ENCODE peak calls at places on chromosomes 11 and 22, in seven cellular contexts. K is aorta, U is left ventricle myocardium inferior, W is upper lobe of right lung, S is stomach, V is MM.1S, C is fibroblast of lung. G is an unnamed sample.

GRCh38 chr11:82003671-82004148 is 730.0 kb downstream of the FAM181B start:
- DNase-seq in K (no peak), U (no peak), W (no peak), S (no peak), V (no peak), C (peak; percentile 66), G (peak; percentile 5)

GRCh38 chr11:45850446-45850845 is 3.2 kb downstream of the CRY2 start:
- DNase-seq in K (no peak), U (no peak), W (no peak), S (no peak), V (no peak), C (no peak), G (no peak)

GRCh38 chr11:42498971-42499370 is 812.8 kb upstream of the API5 start:
- DNase-seq in K (no peak), U (no peak), W (no peak), S (no peak), V (no peak), C (no peak), G (no peak)

GRCh38 chr11:3920148-3920852 is 64.8 kb downstream of the STIM1 start:
- DNase-seq in K (peak; percentile 55), U (no peak), W (no peak), S (peak; percentile 44), V (peak; percentile 42), C (peak; percentile 91), G (no peak)

GRCh38 chr11:82986491-82986890 is 85.0 kb downstream of the DDIAS start:
- DNase-seq in K (no peak), U (no peak), W (no peak), S (no peak), V (no peak), C (no peak), G (no peak)

GRCh38 chr11:112113539-112114457 is 27.1 kb downstream of the SDHD start:
- DNase-seq in K (no peak), U (no peak), W (no peak), S (no peak), V (peak; percentile 47), C (peak; percentile 76), G (peak; percentile 21)

GRCh38 chr11:44028816-44029506 is 18.8 kb upstream of the ACCSL start:
- DNase-seq in K (no peak), U (no peak), W (no peak), S (no peak), V (no peak), C (no peak), G (no peak)

GRCh38 chr11:26470992-26471391 is 101.1 kb downstream of the MUC15 start:
- DNase-seq in K (no peak), U (no peak), W (no peak), S (no peak), V (no peak), C (no peak), G (no peak)

GRCh38 chr11:1765871-1766718 is 2.4 kb upstream of the CTSD start:
- DNase-seq in K (no peak), U (no peak), W (peak; percentile 54), S (no peak), V (no peak), C (no peak), G (no peak)

GRCh38 chr11:30172872-30173271 is 57.9 kb upstream of the FSHB start:
- DNase-seq in K (no peak), U (no peak), W (no peak), S (no peak), V (no peak), C (no peak), G (no peak)

GRCh38 chr22:45335021-45335818 is 25.5 kb downstream of the FAM118A start:
- DNase-seq in K (no peak), U (peak; percentile 85), W (no peak), S (no peak), V (no peak), C (no peak), G (no peak)

GRCh38 chr22:26576026-26576680 is 13.8 kb downstream of the TPST2 start:
- DNase-seq in K (no peak), U (no peak), W (no peak), S (no peak), V (no peak), C (no peak), G (no peak)

GRCh38 chr11:18013790-18014507 is 1.1 kb upstream of the SERGEF start:
- DNase-seq in K (no peak), U (no peak), W (no peak), S (no peak), V (no peak), C (peak; percentile 22), G (no peak)

GRCh38 chr11:92376146-92376599 is 151.6 kb downstream of the FAT3 start:
- DNase-seq in K (no peak), U (no peak), W (no peak), S (no peak), V (no peak), C (peak; percentile 75), G (peak; percentile 82)

GRCh38 chr22:17269224-17269606 is 50.0 kb upstream of the ADA2 start:
- DNase-seq in K (no peak), U (no peak), W (no peak), S (no peak), V (no peak), C (no peak), G (no peak)
- H3K36me3 ChIP-seq in K (no peaks in the 10 kb centered on the region), U (no peaks in the 10 kb centered on the region), W (no peaks in the 10 kb centered on the region), S (no peaks in the 10 kb centered on the region), V (no peaks in the 10 kb centered on the region), C (no peaks in the 10 kb centered on the region), G (no peaks in the 10 kb centered on the region)

GRCh38 chr11:120120805-120121335 is 17.0 kb downstream of the TRIM29 start:
- DNase-seq in K (no peak), U (no peak), W (no peak), S (no peak), V (no peak), C (no peak), G (no peak)
- H3K36me3 ChIP-seq in K (no peaks in the 10 kb centered on the region), U (no peaks in the 10 kb centered on the region), W (no peaks in the 10 kb centered on the region), S (no peaks in the 10 kb centered on the region), V (no peaks in the 10 kb centered on the region), C (no peaks in the 10 kb centered on the region), G (no peaks in the 10 kb centered on the region)

GRCh38 chr22:42603427-42603826 is 11.3 kb downstream of the POLDIP3 start:
- DNase-seq in K (no peak), U (no peak), W (no peak), S (no peak), V (no peak), C (no peak), G (no peak)
- H3K36me3 ChIP-seq in K (peaks cover 8% of the 10 kb centered on the region), U (peaks cover 44% of the 10 kb centered on the region), W (peaks cover 65% of the 10 kb centered on the region), S (peaks cover 75% of the 10 kb centered on the region), V (peaks cover 6% of the 10 kb centered on the region), C (peaks cover 18% of the 10 kb centered on the region), G (peaks cover 3% of the 10 kb centered on the region)

DNA sequence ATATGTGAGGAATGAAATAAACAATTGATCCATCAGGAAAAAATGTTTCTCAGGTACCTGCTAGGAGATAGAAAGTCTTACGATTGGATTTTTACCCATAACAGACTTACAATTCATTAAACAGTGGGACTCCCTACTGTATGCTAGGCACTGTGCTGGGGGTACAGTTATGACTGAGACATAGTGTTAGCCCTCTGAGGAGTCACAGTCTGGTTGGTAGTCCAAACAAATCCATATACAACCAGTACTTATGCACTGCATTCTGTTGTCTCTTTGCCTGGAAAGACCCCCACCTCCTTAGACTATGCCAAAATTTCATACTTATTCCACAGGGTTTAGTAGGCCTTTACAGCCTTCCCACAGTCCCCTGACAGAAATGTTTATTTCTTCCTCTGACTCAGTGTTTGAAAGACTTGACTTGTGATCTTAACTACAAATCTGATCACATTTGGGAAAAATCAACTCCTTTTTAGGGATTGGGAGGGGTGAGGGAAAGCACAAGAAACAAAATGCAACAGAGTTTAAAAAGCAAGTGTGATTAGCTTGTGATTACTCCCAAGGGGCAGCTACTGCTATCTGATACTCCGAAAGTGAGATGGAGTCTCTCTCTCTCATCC is 69.4 kb upstream of the HORMAD2 start:
- DNase-seq in K (no peak), U (no peak), W (no peak), S (no peak), V (no peak), C (peak; percentile 65), G (no peak)
- H3K36me3 ChIP-seq in K (peaks cover 7% of the 10 kb centered on the region), U (peaks cover 98% of the 10 kb centered on the region), W (peaks cover 92% of the 10 kb centered on the region), S (peaks cover 97% of the 10 kb centered on the region), V (no peaks in the 10 kb centered on the region), C (peaks cover 6% of the 10 kb centered on the region), G (peaks cover 2% of the 10 kb centered on the region)

DNA sequence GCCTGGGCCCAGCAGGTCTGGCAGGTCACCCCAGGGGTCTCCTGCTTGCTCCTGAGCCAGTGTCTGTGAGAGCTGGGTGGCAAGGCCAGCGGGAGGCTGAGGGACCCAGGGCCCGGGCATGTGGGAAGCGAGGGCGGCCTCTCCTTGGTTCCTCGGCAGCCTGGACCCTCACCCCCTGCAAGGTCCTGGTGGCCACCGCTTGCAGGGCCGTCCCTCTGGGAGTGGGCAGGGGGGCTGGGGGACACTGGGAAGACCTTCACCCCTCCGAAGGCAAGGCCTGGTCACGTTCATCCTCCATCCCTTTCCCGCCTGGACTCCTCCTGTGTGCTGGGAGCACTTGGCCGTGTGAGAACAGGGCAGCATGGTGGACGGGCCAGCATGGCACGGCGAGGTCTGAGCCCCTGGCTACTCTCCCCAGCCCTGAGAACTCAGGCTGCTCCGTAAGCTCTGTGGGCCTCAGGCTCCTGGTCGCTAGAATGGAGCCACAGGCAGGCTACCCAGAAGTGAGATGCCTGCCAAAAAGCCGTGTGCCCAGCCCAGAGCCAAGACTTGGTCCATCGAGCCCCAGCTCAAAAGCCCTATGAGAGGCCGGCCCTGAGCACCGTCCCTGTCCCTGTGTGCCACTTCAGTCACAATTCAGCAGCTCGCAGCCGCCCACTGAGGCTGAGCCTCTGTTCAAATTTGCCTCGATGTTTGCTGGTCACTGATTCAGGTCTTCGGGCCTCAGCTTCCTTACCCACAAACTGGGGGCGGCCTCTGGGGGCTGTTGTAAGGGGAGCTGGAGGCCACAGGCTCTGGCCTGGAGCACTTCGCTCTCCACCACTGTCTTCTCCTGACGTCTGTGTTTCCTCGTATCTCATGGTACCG is 45.0 kb downstream of the IGLL1 start:
- DNase-seq in K (no peak), U (no peak), W (peak; percentile 60), S (no peak), V (no peak), C (no peak), G (no peak)
- H3K36me3 ChIP-seq in K (no peaks in the 10 kb centered on the region), U (no peaks in the 10 kb centered on the region), W (no peaks in the 10 kb centered on the region), S (no peaks in the 10 kb centered on the region), V (no peaks in the 10 kb centered on the region), C (no peaks in the 10 kb centered on the region), G (no peaks in the 10 kb centered on the region)

DNA sequence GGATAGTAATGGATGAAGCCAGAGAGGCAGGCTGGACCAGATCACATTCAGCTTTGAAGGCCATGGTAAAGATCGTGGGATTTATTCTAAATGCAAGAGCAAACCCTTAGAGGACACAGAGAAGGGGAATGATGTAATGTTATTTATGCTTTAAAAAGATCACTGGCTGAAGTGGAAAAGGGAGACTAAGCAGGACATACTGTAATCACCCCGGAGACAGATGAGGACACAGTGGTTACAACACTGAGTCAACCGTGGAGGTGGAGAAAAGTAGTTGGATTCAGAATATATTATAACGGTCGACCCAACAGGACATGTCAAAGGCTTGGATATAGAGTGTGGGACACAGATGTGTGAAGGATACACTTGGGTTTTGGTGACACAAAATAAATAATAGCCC is 38.5 kb downstream of the CDON start:
- DNase-seq in K (no peak), U (no peak), W (no peak), S (no peak), V (no peak), C (no peak), G (no peak)
- H3K36me3 ChIP-seq in K (no peaks in the 10 kb centered on the region), U (peaks cover 4% of the 10 kb centered on the region), W (no peaks in the 10 kb centered on the region), S (peaks cover 8% of the 10 kb centered on the region), V (no peaks in the 10 kb centered on the region), C (no peaks in the 10 kb centered on the region), G (no peaks in the 10 kb centered on the region)